ENCODE peak calls at places on chromosomes 16 and 17, in five cellular contexts. M, B, N, D and C are unnamed samples.

GRCh38 chr16:19104591-19104990 is 9.2 kb upstream of the ITPRIPL2 start:
- DNase-seq in M (no peak), B (no peak), N (no peak), D (no peak), C (no peak)

GRCh38 chr16:46973457-46974324 is at the start of gene DNAJA2:
- DNase-seq in M (peak), B (peak), N (peak), D (peak), C (peak)

GRCh38 chr16:23355106-23355670 is 53.1 kb downstream of the SCNN1B start:
- DNase-seq in M (no peak), B (no peak), N (no peak), D (no peak), C (no peak)

GRCh38 chr16:88131966-88132365 is 180.7 kb downstream of the BANP start:
- DNase-seq in M (no peak), B (no peak), N (no peak), D (no peak), C (no peak)

GRCh38 chr16:84047626-84048025 is 5.0 kb upstream of the SLC38A8 start:
- DNase-seq in M (no peak), B (no peak), N (no peak), D (no peak), C (no peak)

GRCh38 chr17:39755550-39756375 is 18.0 kb downstream of the GRB7 start:
- DNase-seq in M (peak), B (no peak), N (no peak), D (no peak), C (no peak)

GRCh38 chr16:7355758-7356157 is 23.1 kb downstream of the RBFOX1 start:
- DNase-seq in M (no peak), B (no peak), N (no peak), D (no peak), C (no peak)

GRCh38 chr17:77506371-77506991 is 365.7 kb downstream of the SEC14L1 start:
- DNase-seq in M (no peak), B (no peak), N (no peak), D (no peak), C (no peak)

GRCh38 chr16:68985855-68986254 is 119.6 kb upstream of the HAS3 start:
- DNase-seq in M (peak), B (no peak), N (no peak), D (no peak), C (no peak)

GRCh38 chr17:66733759-66734158 is 101.2 kb upstream of the CACNG5 start:
- DNase-seq in M (peak), B (no peak), N (no peak), D (no peak), C (no peak)